ENCODE peak calls at places on chromosome 6, in ten cellular contexts. F is A549, V is HepG2, X is adrenal gland, W is breast epithelium, Q is right lobe of liver, N is body of pancreas, M is uterus, R is ovary, T is stomach. A is an unnamed sample.

GRCh38 chr6:160534050-160534696 is 129.9 kb downstream of the LPA start:
- DNase-seq in R (peak; percentile 68), F (peak; percentile 36), Q (no peak), X (peak; percentile 63), T (peak; percentile 56), V (peak; percentile 52), N (peak; percentile 50), W (peak; percentile 30), M (peak; percentile 61), A (no peak)

GRCh38 chr6:167508919-167509852 is 184.3 kb downstream of the TTLL2 start:
- DNase-seq in V (no peak), R (no peak), T (no peak), X (no peak), Q (no peak), M (no peak), F (no peak), N (no peak), W (no peak), A (no peak)

GRCh38 chr6:170082067-170082466 is 208.8 kb downstream of the DLL1 start:
- DNase-seq in M (peak; percentile 10), X (no peak), F (no peak), Q (peak; percentile 35), W (no peak), R (peak; percentile 10), N (no peak), T (peak; percentile 21), V (no peak), A (no peak)

GRCh38 chr6:34057191-34057590 is 88.7 kb downstream of the GRM4 start:
- DNase-seq in F (no peak), R (no peak), T (no peak), M (no peak), W (no peak), N (no peak), V (no peak), Q (no peak), X (no peak), A (no peak)

GRCh38 chr6:34791164-34791841 is 580 bp upstream of the BLTP3A start:
- DNase-seq in R (peak; percentile 51), F (peak; percentile 49), Q (peak; percentile 70), V (peak; percentile 62), M (peak; percentile 31), X (peak; percentile 48), T (peak; percentile 51), W (peak; percentile 25), N (peak; percentile 57), A (peak; percentile 44)

GRCh38 chr6:128520436-128521301 is at the start of gene PTPRK:
- DNase-seq in T (peak; percentile 95), M (peak; percentile 93), V (peak; percentile 90), X (peak; percentile 93), N (peak; percentile 96), W (peak; percentile 94), F (peak; percentile 87), R (peak; percentile 94), Q (peak; percentile 96), A (peak; percentile 57)

GRCh38 chr6:26577720-26578072 is 19.1 kb upstream of the ABT1 start:
- DNase-seq in F (no peak), Q (no peak), W (no peak), X (no peak), V (no peak), R (no peak), T (no peak), M (no peak), N (no peak), A (no peak)

GRCh38 chr6:142301421-142302391 is at the start of gene ADGRG6:
- DNase-seq in V (peak; percentile 82), N (peak; percentile 55), F (peak; percentile 75), M (no peak), Q (peak; percentile 89), R (no peak), W (no peak), T (peak; percentile 58), X (peak; percentile 28), A (no peak)

GRCh38 chr6:75279418-75279817 is 5.2 kb downstream of the TMEM30A start:
- DNase-seq in W (no peak), X (no peak), Q (no peak), N (no peak), M (no peak), R (no peak), V (no peak), F (no peak), T (no peak), A (no peak)

GRCh38 chr6:21220271-21220987 is 373.1 kb upstream of the SOX4 start:
- DNase-seq in M (no peak), V (no peak), T (peak; percentile 41), X (no peak), W (no peak), R (no peak), N (peak; percentile 24), F (peak; percentile 14), Q (no peak), A (no peak)

DNA sequence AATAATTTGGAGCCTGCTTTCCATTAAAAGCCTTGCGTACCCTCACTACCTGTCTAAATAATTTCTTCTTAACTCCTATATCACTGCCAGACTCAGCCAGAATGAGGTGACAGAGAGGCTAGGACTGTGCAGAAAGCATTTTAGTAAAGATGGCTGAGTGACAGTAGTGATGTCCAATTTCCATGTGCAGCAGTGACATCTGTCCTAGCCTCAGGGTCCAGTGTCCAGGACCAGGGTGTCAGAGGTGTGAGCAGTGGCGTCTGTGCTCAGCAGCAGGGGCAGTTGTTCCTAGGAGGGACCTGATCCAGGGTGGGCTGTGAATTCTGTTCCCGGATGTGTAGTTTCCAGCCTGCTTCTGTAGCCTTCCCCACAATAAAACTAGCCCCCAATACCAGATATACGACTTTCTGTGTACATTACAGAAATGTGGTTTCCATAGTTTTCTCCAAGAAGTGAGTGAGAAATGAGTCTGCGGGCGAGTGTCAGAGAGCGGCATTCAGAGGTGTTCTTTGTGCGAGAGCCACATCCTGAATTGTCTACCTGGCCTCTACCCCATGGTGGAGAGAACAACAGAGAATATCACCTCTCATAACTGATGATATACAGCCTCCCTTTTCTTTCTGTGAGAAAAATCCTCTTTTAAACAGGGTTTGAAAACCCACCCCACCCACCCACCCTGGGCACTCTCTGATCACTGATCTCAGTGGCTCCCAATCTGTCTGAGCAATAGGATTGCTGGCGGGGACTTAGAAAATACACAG is 5.8 kb downstream of the HLA-B start:
- DNase-seq in M (no peak), Q (no peak), R (no peak), T (no peak), X (no peak), F (no peak), N (no peak), V (no peak), W (no peak), A (no peak)
- TF ChIP-seq POLR2A in M (no peak), Q (no peak), R (no peak), T (no peak), X (no peak), F (no peak), N (no peak), V (no peak), W (no peak), A (no peak)

GRCh38 chr6:36683145-36683655 is 4.7 kb downstream of the CDKN1A start:
- DNase-seq in M (no peak), N (peak; percentile 65), W (no peak), Q (no peak), V (no peak), F (no peak), T (peak; percentile 45), X (no peak), R (no peak), A (no peak)
- TF ChIP-seq POLR2A in M (no peak), N (no peak), W (no peak), Q (no peak), V (no peak), F (no peak), T (no peak), X (no peak), R (no peak), A (no peak)

GRCh38 chr6:2857580-2858337 is 16.1 kb upstream of the SERPINB1 start:
- DNase-seq in F (peak; percentile 83), X (peak; percentile 88), W (no peak), M (no peak), R (peak; percentile 58), T (no peak), Q (peak; percentile 75), V (no peak), N (no peak), A (peak; percentile 77)

GRCh38 chr6:2857185-2857579 is 15.5 kb upstream of the SERPINB1 start:
- DNase-seq in F (no peak), N (no peak), Q (no peak), R (no peak), V (no peak), M (no peak), W (no peak), T (no peak), X (no peak), A (no peak)

GRCh38 chr6:2859325-2859700 is 17.6 kb upstream of the SERPINB1 start:
- DNase-seq in R (no peak), X (no peak), F (no peak), M (no peak), Q (no peak), N (no peak), T (no peak), W (no peak), V (no peak), A (no peak)

GRCh38 chr6:2861071-2861821 is 19.6 kb upstream of the SERPINB1 start:
- DNase-seq in W (no peak), V (no peak), F (no peak), T (no peak), N (no peak), X (no peak), R (no peak), M (no peak), Q (no peak), A (no peak)

DNA sequence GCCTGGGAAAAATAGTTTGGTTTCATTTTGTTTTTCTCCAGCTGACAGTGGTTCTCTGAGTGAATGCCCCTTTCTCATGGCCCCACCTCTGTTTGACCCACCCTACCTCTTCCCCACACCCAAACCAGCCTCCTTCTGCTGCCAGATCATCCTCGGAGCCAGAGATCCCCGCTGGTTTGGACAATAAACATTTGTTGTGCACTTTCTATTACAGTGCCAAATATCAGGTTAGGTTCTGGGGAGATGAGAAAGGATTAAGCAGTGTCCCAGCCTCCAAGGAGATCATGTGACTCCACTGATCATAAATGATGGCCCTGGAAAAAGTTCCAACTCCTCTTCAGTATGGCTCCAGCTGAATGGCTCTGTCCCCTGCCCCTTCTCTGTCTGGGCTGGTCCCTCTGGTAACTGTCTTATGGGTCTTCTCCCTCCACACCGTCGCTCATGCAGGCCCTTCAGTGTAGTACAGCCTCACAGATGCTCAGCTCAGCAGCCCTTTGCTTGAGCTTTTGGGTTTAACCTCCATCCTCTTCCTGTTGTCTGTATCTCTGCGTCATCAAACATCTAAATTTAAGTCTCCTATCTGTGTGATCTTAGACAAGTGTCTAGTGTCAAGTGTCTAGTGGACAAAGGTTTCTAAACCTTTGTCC is 17.1 kb upstream of the SERPINB1 start:
- DNase-seq in T (no peak), R (no peak), W (no peak), V (no peak), M (no peak), N (no peak), Q (no peak), F (no peak), X (no peak), A (no peak)
- TF ChIP-seq POLR2A in T (no peak), R (no peak), W (no peak), V (no peak), M (no peak), N (no peak), Q (no peak), F (no peak), X (no peak), A (no peak)

DNA sequence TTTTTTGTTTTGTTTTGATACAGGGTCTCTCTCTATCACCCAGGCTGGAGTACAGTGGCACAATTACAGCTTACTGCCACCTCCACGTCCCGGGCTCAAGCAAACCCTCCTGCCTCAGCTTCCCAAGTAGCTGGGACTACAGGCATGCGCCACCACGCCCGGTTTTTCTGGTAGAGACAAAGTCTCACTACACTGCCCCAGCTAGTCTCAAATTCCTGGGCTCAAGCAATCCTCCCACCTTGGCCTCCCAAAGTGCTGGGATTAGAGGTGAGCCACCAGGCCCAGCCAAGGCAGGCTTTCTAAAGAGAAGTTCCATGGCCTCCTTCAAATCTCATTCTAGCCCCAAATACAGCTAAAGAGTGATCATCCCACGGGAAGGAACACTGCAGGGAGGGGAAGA is 5.2 kb downstream of the MCCD1 start:
- DNase-seq in W (no peak), N (no peak), T (no peak), Q (no peak), F (no peak), V (no peak), X (no peak), M (no peak), R (no peak), A (no peak)
- TF ChIP-seq POLR2A in W (no peak), N (no peak), T (no peak), Q (no peak), F (no peak), V (no peak), X (no peak), M (no peak), R (no peak), A (no peak)